ENCODE peak calls at places on chromosomes 2 and 18, in six cellular contexts. B, Q, M, D, Y and J are unnamed samples.

GRCh38 chr2:60998628-60999545 is 18.6 kb upstream of the PEX13 start:
- DNase-seq in B (peak), Q (no peak), M (peak), D (peak), Y (no peak), J (no peak)

GRCh38 chr2:138267161-138267901 is 234.2 kb upstream of the SPOPL start:
- DNase-seq in B (no peak), Q (no peak), M (peak), D (no peak), Y (peak), J (no peak)

GRCh38 chr18:22871809-22872525 is 61.2 kb upstream of the RBBP8 start:
- DNase-seq in B (peak), Q (no peak), M (peak), D (no peak), Y (no peak), J (peak)

GRCh38 chr18:57434177-57434535 is 1.0 kb upstream of the ONECUT2 start:
- DNase-seq in B (no peak), Q (no peak), M (no peak), D (no peak), Y (no peak), J (peak)

GRCh38 chr2:38224821-38225450 is 149.0 kb upstream of the CYP1B1 start:
- DNase-seq in B (no peak), Q (no peak), M (no peak), D (no peak), Y (no peak), J (peak)

GRCh38 chr18:56495884-56496283 is 142.5 kb downstream of the TXNL1 start:
- DNase-seq in B (no peak), Q (no peak), M (no peak), D (no peak), Y (no peak), J (no peak)

GRCh38 chr2:177147834-177148233 is 64.8 kb upstream of the HNRNPA3 start:
- DNase-seq in B (no peak), Q (no peak), M (no peak), D (peak), Y (no peak), J (no peak)

GRCh38 chr2:70460333-70460732 is 93.3 kb downstream of the TGFA start:
- DNase-seq in B (no peak), Q (no peak), M (no peak), D (no peak), Y (no peak), J (no peak)

GRCh38 chr2:50344509-50345106 is 687.3 kb downstream of the NRXN1 start:
- DNase-seq in B (no peak), Q (no peak), M (no peak), D (peak), Y (no peak), J (peak)

GRCh38 chr2:111032721-111033532 is 87.8 kb upstream of the BCL2L11 start:
- DNase-seq in B (peak), Q (no peak), M (peak), D (no peak), Y (no peak), J (peak)

GRCh38 chr2:159804941-159805340 is 6.9 kb upstream of the CD302 start:
- DNase-seq in B (no peak), Q (no peak), M (no peak), D (no peak), Y (no peak), J (no peak)

GRCh38 chr2:73003027-73003426 is 68.5 kb downstream of the SFXN5 start:
- DNase-seq in B (no peak), Q (no peak), M (no peak), D (no peak), Y (no peak), J (no peak)

GRCh38 chr2:12769492-12770105 is 52.9 kb downstream of the TRIB2 start:
- DNase-seq in B (no peak), Q (no peak), M (no peak), D (no peak), Y (no peak), J (no peak)

GRCh38 chr2:66495788-66496640 is 61.1 kb downstream of the MEIS1 start:
- DNase-seq in B (peak), Q (no peak), M (peak), D (peak), Y (no peak), J (peak)

GRCh38 chr2:21438949-21439348 is 315.2 kb downstream of the TDRD15 start:
- DNase-seq in B (no peak), Q (no peak), M (peak), D (no peak), Y (no peak), J (no peak)

GRCh38 chr2:63822478-63822877 is 19.2 kb upstream of the UGP2 start:
- DNase-seq in B (no peak), Q (no peak), M (no peak), D (no peak), Y (no peak), J (no peak)

GRCh38 chr18:79770501-79770815 is 27.3 kb upstream of the KCNG2 start:
- DNase-seq in B (no peak), Q (no peak), M (no peak), D (no peak), Y (no peak), J (no peak)

GRCh38 chr18:44848931-44849330 is 168.2 kb downstream of the SETBP1 start:
- DNase-seq in B (no peak), Q (no peak), M (no peak), D (peak), Y (no peak), J (no peak)

GRCh38 chr2:51103205-51103604 is 71.3 kb upstream of the NRXN1 start:
- DNase-seq in B (peak), Q (no peak), M (peak), D (no peak), Y (no peak), J (peak)

GRCh38 chr2:145797692-145798091 is 1277.8 kb upstream of the ZEB2 start:
- DNase-seq in B (no peak), Q (no peak), M (peak), D (no peak), Y (peak), J (no peak)

GRCh38 chr2:100878000-100878786 is 58.3 kb downstream of the NPAS2 start:
- DNase-seq in B (no peak), Q (no peak), M (no peak), D (peak), Y (no peak), J (no peak)

GRCh38 chr2:203826704-203827103 is 40.9 kb upstream of the CTLA4 start:
- DNase-seq in B (no peak), Q (no peak), M (no peak), D (no peak), Y (no peak), J (no peak)

GRCh38 chr2:152925540-152926448 is 207.4 kb downstream of the ARL6IP6 start:
- DNase-seq in B (peak), Q (no peak), M (peak), D (peak), Y (peak), J (peak)

GRCh38 chr2:236794074-236794473 is 224.4 kb downstream of the ACKR3 start:
- DNase-seq in B (no peak), Q (no peak), M (no peak), D (no peak), Y (no peak), J (no peak)

GRCh38 chr2:86283461-86284030 is 53.9 kb downstream of the REEP1 start:
- DNase-seq in B (no peak), Q (no peak), M (no peak), D (no peak), Y (no peak), J (no peak)

GRCh38 chr18:23106575-23106974 is 28.7 kb upstream of the CABLES1 start:
- DNase-seq in B (peak), Q (no peak), M (peak), D (no peak), Y (no peak), J (peak)

GRCh38 chr2:152611458-152612231 is 105.6 kb downstream of the PRPF40A start:
- DNase-seq in B (no peak), Q (no peak), M (peak), D (peak), Y (no peak), J (no peak)

GRCh38 chr2:236309669-236310029 is 45.4 kb upstream of the ASB18 start:
- DNase-seq in B (peak), Q (no peak), M (peak), D (peak), Y (peak), J (peak)

GRCh38 chr2:231104115-231104713 is 20.6 kb downstream of the HTR2B start:
- DNase-seq in B (peak), Q (no peak), M (peak), D (peak), Y (peak), J (peak)

GRCh38 chr2:26011990-26012856 is 21.7 kb upstream of the RAB10 start:
- DNase-seq in B (peak), Q (no peak), M (peak), D (peak), Y (no peak), J (peak)

GRCh38 chr2:19872302-19872701 is 29.5 kb downstream of the TTC32 start:
- DNase-seq in B (no peak), Q (no peak), M (no peak), D (no peak), Y (no peak), J (no peak)

GRCh38 chr2:74188018-74188601 is 9.4 kb upstream of the MOB1A start:
- DNase-seq in B (peak), Q (no peak), M (no peak), D (no peak), Y (no peak), J (peak)